ENCODE peak calls at places on chromosomes 6 and 20, in six cellular contexts. H is EL, T is stromal cell of bone marrow, O is A172, E is GM23248, Z is HEK293T. N is an unnamed sample.
A peak's percentile ranks its signal among the peaks of the same experiment; 100 is the strongest.

GRCh38 chr6:158002951-158003853 is 21.5 kb downstream of the SYNJ2 start:
- DNase-seq in H (peak; percentile 93), T (peak; percentile 94), O (peak; percentile 65), E (peak; percentile 97), Z (no peak), N (no peak)

GRCh38 chr6:30323806-30324205 is 2.9 kb upstream of the TRIM39 start:
- DNase-seq in H (peak; percentile 45), T (no peak), O (peak; percentile 56), E (peak; percentile 19), Z (no peak), N (no peak)

GRCh38 chr6:125853740-125854139 is 63.0 kb downstream of the NCOA7 start:
- DNase-seq in H (no peak), T (no peak), O (no peak), E (no peak), Z (no peak), N (no peak)

GRCh38 chr6:8183266-8183665 is 80.9 kb upstream of the EEF1E1 start:
- DNase-seq in H (no peak), T (no peak), O (no peak), E (no peak), Z (no peak), N (no peak)

GRCh38 chr6:159691133-159691962 is 1.7 kb downstream of the SOD2 start:
- DNase-seq in H (peak; percentile 83), T (peak; percentile 82), O (peak; percentile 69), E (peak; percentile 86), Z (peak; percentile 45), N (peak; percentile 8)

GRCh38 chr6:41940759-41941279 is 789 bp downstream of the CCND3 start:
- DNase-seq in H (peak; percentile 52), T (no peak), O (no peak), E (peak; percentile 74), Z (no peak), N (peak; percentile 20)

GRCh38 chr6:12602951-12603710 is 113.4 kb upstream of the PHACTR1 start:
- DNase-seq in H (peak; percentile 69), T (peak; percentile 56), O (peak; percentile 64), E (peak; percentile 83), Z (peak; percentile 30), N (peak; percentile 0)

GRCh38 chr6:34866509-34866908 is 21.3 kb downstream of the TAF11 start:
- DNase-seq in H (no peak), T (no peak), O (no peak), E (no peak), Z (no peak), N (no peak)

GRCh38 chr6:4568138-4568537 is 208.1 kb upstream of the CDYL start:
- DNase-seq in H (no peak), T (no peak), O (no peak), E (no peak), Z (no peak), N (no peak)

GRCh38 chr6:139587469-139587868 is 213.0 kb upstream of the CITED2 start:
- DNase-seq in H (peak; percentile 98), T (no peak), O (peak; percentile 96), E (peak; percentile 85), Z (no peak), N (no peak)

GRCh38 chr6:34664270-34664971 is 32.1 kb downstream of the ILRUN start:
- DNase-seq in H (peak; percentile 49), T (no peak), O (peak; percentile 44), E (peak; percentile 47), Z (no peak), N (no peak)

GRCh38 chr6:131989036-131989435 is 37.9 kb upstream of the CCN2 start:
- DNase-seq in H (no peak), T (no peak), O (no peak), E (no peak), Z (no peak), N (no peak)

GRCh38 chr20:62415354-62416111 is 8.4 kb upstream of the CABLES2 start:
- DNase-seq in H (no peak), T (no peak), O (no peak), E (no peak), Z (no peak), N (no peak)

GRCh38 chr6:11064836-11065235 is 20.7 kb upstream of the ELOVL2 start:
- DNase-seq in H (no peak), T (no peak), O (no peak), E (peak; percentile 51), Z (no peak), N (no peak)

GRCh38 chr20:48603819-48604405 is 223.9 kb downstream of the PREX1 start:
- DNase-seq in H (no peak), T (no peak), O (no peak), E (no peak), Z (no peak), N (no peak)